ENCODE peak calls at places on chromosomes 12 and 14, in nine cellular contexts. One of them, this sample, is unnamed.

GRCh38 chr12:75378354-75378753 is 12.5 kb upstream of the GLIPR1L2 start:
- DNase-seq in PC-3: no peak
- DNase-seq in activated naive CD4-positive, alpha-beta T cell: no peak
- DNase-seq in T-cell: no peak
- DNase-seq in IMR-90: peak
- DNase-seq in immature natural killer cell: no peak
- DNase-seq in cardiac fibroblast: no peak
- DNase-seq in NCI-H510A treated with DMSO at 0.1 percent for 48 hours: no peak
- DNase-seq in astrocyte of the spinal cord: no peak
- DNase-seq in this sample: no peak

GRCh38 chr12:25236190-25236589 is 14.5 kb downstream of the KRAS start:
- DNase-seq in PC-3: no peak
- DNase-seq in activated naive CD4-positive, alpha-beta T cell: no peak
- DNase-seq in IMR-90: peak
- DNase-seq in cardiac fibroblast: peak
- DNase-seq in immature natural killer cell: no peak
- DNase-seq in astrocyte of the spinal cord: peak
- DNase-seq in T-cell: no peak
- DNase-seq in NCI-H510A treated with DMSO at 0.1 percent for 48 hours: no peak
- DNase-seq in this sample: no peak

GRCh38 chr12:123815968-123816367 is 53.9 kb downstream of the DNAH10 start:
- DNase-seq in activated naive CD4-positive, alpha-beta T cell: no peak
- DNase-seq in IMR-90: no peak
- DNase-seq in T-cell: no peak
- DNase-seq in PC-3: no peak
- DNase-seq in cardiac fibroblast: no peak
- DNase-seq in immature natural killer cell: no peak
- DNase-seq in astrocyte of the spinal cord: no peak
- DNase-seq in NCI-H510A treated with DMSO at 0.1 percent for 48 hours: no peak
- DNase-seq in this sample: no peak

GRCh38 chr12:56387152-56387551 is 24.5 kb upstream of the APOF start:
- DNase-seq in NCI-H510A treated with DMSO at 0.1 percent for 48 hours: no peak
- DNase-seq in immature natural killer cell: no peak
- DNase-seq in activated naive CD4-positive, alpha-beta T cell: no peak
- DNase-seq in astrocyte of the spinal cord: peak
- DNase-seq in PC-3: no peak
- DNase-seq in T-cell: no peak
- DNase-seq in IMR-90: peak
- DNase-seq in cardiac fibroblast: peak
- DNase-seq in this sample: no peak

GRCh38 chr12:5348491-5348890 is 83.4 kb upstream of the NTF3 start:
- DNase-seq in T-cell: no peak
- DNase-seq in astrocyte of the spinal cord: no peak
- DNase-seq in IMR-90: no peak
- DNase-seq in NCI-H510A treated with DMSO at 0.1 percent for 48 hours: no peak
- DNase-seq in immature natural killer cell: no peak
- DNase-seq in activated naive CD4-positive, alpha-beta T cell: no peak
- DNase-seq in PC-3: no peak
- DNase-seq in cardiac fibroblast: no peak
- DNase-seq in this sample: no peak

GRCh38 chr12:103505371-103506236 is 9.8 kb upstream of the C12orf42 start:
- DNase-seq in astrocyte of the spinal cord: peak
- DNase-seq in T-cell: no peak
- DNase-seq in NCI-H510A treated with DMSO at 0.1 percent for 48 hours: no peak
- DNase-seq in IMR-90: no peak
- DNase-seq in PC-3: peak
- DNase-seq in immature natural killer cell: no peak
- DNase-seq in activated naive CD4-positive, alpha-beta T cell: no peak
- DNase-seq in cardiac fibroblast: no peak
- DNase-seq in this sample: peak

GRCh38 chr14:71372411-71372838 is 465.2 kb downstream of the PCNX1 start:
- DNase-seq in NCI-H510A treated with DMSO at 0.1 percent for 48 hours: no peak
- DNase-seq in activated naive CD4-positive, alpha-beta T cell: no peak
- DNase-seq in IMR-90: peak
- DNase-seq in cardiac fibroblast: peak
- DNase-seq in PC-3: peak
- DNase-seq in immature natural killer cell: no peak
- DNase-seq in astrocyte of the spinal cord: peak
- DNase-seq in T-cell: no peak
- DNase-seq in this sample: no peak

GRCh38 chr14:91154851-91155625 is 41.2 kb downstream of the DGLUCY start:
- DNase-seq in immature natural killer cell: peak
- DNase-seq in astrocyte of the spinal cord: peak
- DNase-seq in NCI-H510A treated with DMSO at 0.1 percent for 48 hours: peak
- DNase-seq in T-cell: no peak
- DNase-seq in activated naive CD4-positive, alpha-beta T cell: no peak
- DNase-seq in PC-3: peak
- DNase-seq in IMR-90: peak
- DNase-seq in cardiac fibroblast: peak
- DNase-seq in this sample: peak

GRCh38 chr12:94143444-94143843 is 4.9 kb upstream of the PLXNC1 start:
- DNase-seq in cardiac fibroblast: no peak
- DNase-seq in PC-3: no peak
- DNase-seq in immature natural killer cell: no peak
- DNase-seq in NCI-H510A treated with DMSO at 0.1 percent for 48 hours: no peak
- DNase-seq in astrocyte of the spinal cord: no peak
- DNase-seq in activated naive CD4-positive, alpha-beta T cell: no peak
- DNase-seq in IMR-90: no peak
- DNase-seq in T-cell: no peak
- DNase-seq in this sample: no peak

GRCh38 chr14:105041841-105042765 is 21.2 kb upstream of the CDCA4 start:
- DNase-seq in PC-3: peak
- DNase-seq in cardiac fibroblast: no peak
- DNase-seq in activated naive CD4-positive, alpha-beta T cell: no peak
- DNase-seq in astrocyte of the spinal cord: no peak
- DNase-seq in NCI-H510A treated with DMSO at 0.1 percent for 48 hours: no peak
- DNase-seq in T-cell: no peak
- DNase-seq in immature natural killer cell: no peak
- DNase-seq in IMR-90: no peak
- DNase-seq in this sample: no peak

GRCh38 chr14:36583242-36584166 is 1.1 kb upstream of the NKX2-8 start:
- DNase-seq in PC-3: no peak
- DNase-seq in astrocyte of the spinal cord: peak
- DNase-seq in cardiac fibroblast: no peak
- DNase-seq in T-cell: no peak
- DNase-seq in NCI-H510A treated with DMSO at 0.1 percent for 48 hours: no peak
- DNase-seq in IMR-90: no peak
- DNase-seq in activated naive CD4-positive, alpha-beta T cell: no peak
- DNase-seq in immature natural killer cell: no peak
- DNase-seq in this sample: no peak

GRCh38 chr14:68482772-68483395 is 310.0 kb downstream of the ZFP36L1 start:
- DNase-seq in NCI-H510A treated with DMSO at 0.1 percent for 48 hours: no peak
- DNase-seq in PC-3: no peak
- DNase-seq in activated naive CD4-positive, alpha-beta T cell: no peak
- DNase-seq in cardiac fibroblast: no peak
- DNase-seq in immature natural killer cell: no peak
- DNase-seq in T-cell: no peak
- DNase-seq in IMR-90: no peak
- DNase-seq in astrocyte of the spinal cord: no peak
- DNase-seq in this sample: no peak

GRCh38 chr14:21917699-21918436 is 244.2 kb upstream of the OR4E1 start:
- DNase-seq in PC-3: peak
- DNase-seq in astrocyte of the spinal cord: peak
- DNase-seq in immature natural killer cell: peak
- DNase-seq in T-cell: peak
- DNase-seq in IMR-90: peak
- DNase-seq in cardiac fibroblast: peak
- DNase-seq in activated naive CD4-positive, alpha-beta T cell: no peak
- DNase-seq in NCI-H510A treated with DMSO at 0.1 percent for 48 hours: peak
- DNase-seq in this sample: peak

GRCh38 chr12:72274926-72275325 is 2.8 kb downstream of the TRHDE start:
- DNase-seq in activated naive CD4-positive, alpha-beta T cell: no peak
- DNase-seq in PC-3: peak
- DNase-seq in immature natural killer cell: no peak
- DNase-seq in IMR-90: peak
- DNase-seq in T-cell: no peak
- DNase-seq in cardiac fibroblast: peak
- DNase-seq in NCI-H510A treated with DMSO at 0.1 percent for 48 hours: no peak
- DNase-seq in astrocyte of the spinal cord: peak
- DNase-seq in this sample: no peak

GRCh38 chr12:113295846-113296556 is 38.9 kb downstream of the SLC8B1 start:
- DNase-seq in cardiac fibroblast: no peak
- DNase-seq in immature natural killer cell: no peak
- DNase-seq in PC-3: no peak
- DNase-seq in astrocyte of the spinal cord: no peak
- DNase-seq in activated naive CD4-positive, alpha-beta T cell: no peak
- DNase-seq in NCI-H510A treated with DMSO at 0.1 percent for 48 hours: no peak
- DNase-seq in IMR-90: no peak
- DNase-seq in T-cell: no peak
- DNase-seq in this sample: no peak

GRCh38 chr12:89451876-89452275 is 72.7 kb downstream of the GALNT4 start:
- DNase-seq in astrocyte of the spinal cord: peak
- DNase-seq in PC-3: no peak
- DNase-seq in NCI-H510A treated with DMSO at 0.1 percent for 48 hours: no peak
- DNase-seq in activated naive CD4-positive, alpha-beta T cell: no peak
- DNase-seq in immature natural killer cell: no peak
- DNase-seq in IMR-90: peak
- DNase-seq in cardiac fibroblast: peak
- DNase-seq in T-cell: no peak
- DNase-seq in this sample: no peak

GRCh38 chr12:30514666-30515065 is 181.0 kb downstream of the IPO8 start:
- DNase-seq in cardiac fibroblast: no peak
- DNase-seq in IMR-90: no peak
- DNase-seq in T-cell: no peak
- DNase-seq in NCI-H510A treated with DMSO at 0.1 percent for 48 hours: no peak
- DNase-seq in PC-3: no peak
- DNase-seq in activated naive CD4-positive, alpha-beta T cell: no peak
- DNase-seq in immature natural killer cell: no peak
- DNase-seq in astrocyte of the spinal cord: no peak
- DNase-seq in this sample: no peak